ENCODE peak calls at places on chromosomes 12 and 14, in five cellular contexts. One of them, this sample, is unnamed.

GRCh38 chr12:19922687-19923086 is 445.6 kb upstream of the PDE3A start:
- DNase-seq in GM23338: no peak
- DNase-seq in GDM1: no peak
- DNase-seq in skeletal muscle cell: no peak
- DNase-seq in H9: no peak
- DNase-seq in this sample: no peak

GRCh38 chr14:100717371-100717770 is 9.3 kb upstream of the DLK1 start:
- DNase-seq in GM23338: no peak
- DNase-seq in GDM1: peak
- DNase-seq in skeletal muscle cell: no peak
- DNase-seq in H9: no peak
- DNase-seq in this sample: no peak

GRCh38 chr12:119369907-119370546 is 35.5 kb downstream of the CCDC60 start:
- DNase-seq in GM23338: no peak
- DNase-seq in GDM1: no peak
- DNase-seq in skeletal muscle cell: no peak
- DNase-seq in H9: no peak
- DNase-seq in this sample: no peak

GRCh38 chr14:102849522-102850379 is 72.5 kb downstream of the TRAF3 start:
- DNase-seq in GM23338: no peak
- DNase-seq in GDM1: no peak
- DNase-seq in skeletal muscle cell: no peak
- DNase-seq in H9: no peak
- DNase-seq in this sample: no peak

GRCh38 chr12:132835076-132835870 is 6.6 kb upstream of the GOLGA3 start:
- DNase-seq in GM23338: no peak
- DNase-seq in GDM1: no peak
- DNase-seq in skeletal muscle cell: no peak
- DNase-seq in H9: no peak
- DNase-seq in this sample: no peak

GRCh38 chr12:28650906-28651305 is 460.6 kb downstream of the CCDC91 start:
- DNase-seq in GM23338: no peak
- DNase-seq in GDM1: no peak
- DNase-seq in skeletal muscle cell: no peak
- DNase-seq in H9: no peak
- DNase-seq in this sample: no peak

GRCh38 chr14:32608880-32609279 is 279.8 kb downstream of the AKAP6 start:
- DNase-seq in GM23338: no peak
- DNase-seq in GDM1: no peak
- DNase-seq in skeletal muscle cell: no peak
- DNase-seq in H9: no peak
- DNase-seq in this sample: no peak

GRCh38 chr14:75426332-75427125 is 1.3 kb upstream of the JDP2 start:
- DNase-seq in GM23338: no peak
- DNase-seq in GDM1: no peak
- DNase-seq in skeletal muscle cell: no peak
- DNase-seq in H9: no peak
- DNase-seq in this sample: no peak

GRCh38 chr14:99562848-99563748 is 40.9 kb downstream of the CCDC85C start:
- DNase-seq in GM23338: peak
- DNase-seq in GDM1: no peak
- DNase-seq in skeletal muscle cell: no peak
- DNase-seq in H9: peak
- DNase-seq in this sample: no peak

GRCh38 chr12:131452444-131452860 is 258.4 kb upstream of the SFSWAP start:
- DNase-seq in GM23338: peak
- DNase-seq in GDM1: peak
- DNase-seq in skeletal muscle cell: no peak
- DNase-seq in H9: peak
- DNase-seq in this sample: no peak

GRCh38 chr14:90488256-90488655 is 91.4 kb downstream of the CALM1 start:
- DNase-seq in GM23338: no peak
- DNase-seq in GDM1: no peak
- DNase-seq in skeletal muscle cell: no peak
- DNase-seq in H9: no peak
- DNase-seq in this sample: no peak

GRCh38 chr14:79910086-79910485 is 301.2 kb downstream of the DIO2 start:
- DNase-seq in GM23338: no peak
- DNase-seq in GDM1: no peak
- DNase-seq in skeletal muscle cell: no peak
- DNase-seq in H9: no peak
- DNase-seq in this sample: no peak

GRCh38 chr14:92693998-92694780 is 54.2 kb downstream of the LGMN start:
- DNase-seq in GM23338: no peak
- DNase-seq in GDM1: no peak
- DNase-seq in skeletal muscle cell: no peak
- DNase-seq in H9: no peak
- DNase-seq in this sample: no peak

GRCh38 chr12:83122623-83122934 is 435.9 kb downstream of the TMTC2 start:
- DNase-seq in GM23338: no peak
- DNase-seq in GDM1: no peak
- DNase-seq in skeletal muscle cell: no peak
- DNase-seq in H9: no peak
- DNase-seq in this sample: no peak

GRCh38 chr12:21296751-21297406 is 37.8 kb downstream of the SLCO1A2 start:
- DNase-seq in GM23338: peak
- DNase-seq in GDM1: no peak
- DNase-seq in skeletal muscle cell: no peak
- DNase-seq in H9: no peak
- DNase-seq in this sample: no peak

GRCh38 chr12:93530358-93530757 is 42.1 kb upstream of the SOCS2 start:
- DNase-seq in GM23338: no peak
- DNase-seq in GDM1: no peak
- DNase-seq in skeletal muscle cell: no peak
- DNase-seq in H9: no peak
- DNase-seq in this sample: no peak

GRCh38 chr12:75738486-75738885 is 227.1 kb upstream of the KRR1 start:
- DNase-seq in GM23338: no peak
- DNase-seq in GDM1: no peak
- DNase-seq in skeletal muscle cell: no peak
- DNase-seq in H9: no peak
- DNase-seq in this sample: no peak

GRCh38 chr14:63875311-63875710 is 22.5 kb downstream of the SYNE2 start:
- DNase-seq in GM23338: no peak
- DNase-seq in GDM1: no peak
- DNase-seq in skeletal muscle cell: peak
- DNase-seq in H9: no peak
- DNase-seq in this sample: no peak

GRCh38 chr12:89707623-89707991 is 1.0 kb downstream of the ATP2B1 start:
- DNase-seq in GM23338: peak
- DNase-seq in GDM1: no peak
- DNase-seq in skeletal muscle cell: no peak
- DNase-seq in H9: peak
- DNase-seq in this sample: no peak

GRCh38 chr12:110639336-110640178 is 25.6 kb downstream of the TCTN1 start:
- DNase-seq in GM23338: no peak
- DNase-seq in GDM1: no peak
- DNase-seq in skeletal muscle cell: peak
- DNase-seq in H9: peak
- DNase-seq in this sample: peak

GRCh38 chr14:30573203-30573814 is 14.4 kb downstream of the G2E3 start:
- DNase-seq in GM23338: no peak
- DNase-seq in GDM1: no peak
- DNase-seq in skeletal muscle cell: peak
- DNase-seq in H9: no peak
- DNase-seq in this sample: no peak

GRCh38 chr14:68694516-68695235 is 98.2 kb downstream of the ZFP36L1 start:
- DNase-seq in GM23338: no peak
- DNase-seq in GDM1: no peak
- DNase-seq in skeletal muscle cell: no peak
- DNase-seq in H9: no peak
- DNase-seq in this sample: no peak

GRCh38 chr12:49033611-49034286 is 15.2 kb upstream of the PRKAG1 start:
- DNase-seq in GM23338: no peak
- DNase-seq in GDM1: no peak
- DNase-seq in skeletal muscle cell: no peak
- DNase-seq in H9: no peak
- DNase-seq in this sample: no peak

GRCh38 chr12:4276524-4277204 is 3.1 kb downstream of the CCND2 start:
- DNase-seq in GM23338: peak
- DNase-seq in GDM1: peak
- DNase-seq in skeletal muscle cell: peak
- DNase-seq in H9: peak
- DNase-seq in this sample: peak

GRCh38 chr14:32865827-32866376 is 72.8 kb upstream of the NPAS3 start:
- DNase-seq in GM23338: no peak
- DNase-seq in GDM1: no peak
- DNase-seq in skeletal muscle cell: no peak
- DNase-seq in H9: no peak
- DNase-seq in this sample: no peak

GRCh38 chr12:127515941-127516340 is 751.0 kb upstream of the TMEM132C start:
- DNase-seq in GM23338: no peak
- DNase-seq in GDM1: no peak
- DNase-seq in skeletal muscle cell: no peak
- DNase-seq in H9: no peak
- DNase-seq in this sample: no peak

GRCh38 chr12:49888461-49889151 is 15.1 kb downstream of the FAIM2 start:
- DNase-seq in GM23338: no peak
- DNase-seq in GDM1: no peak
- DNase-seq in skeletal muscle cell: no peak
- DNase-seq in H9: no peak
- DNase-seq in this sample: no peak

GRCh38 chr12:92466391-92467305 is 236.1 kb upstream of the PLEKHG7 start:
- DNase-seq in GM23338: peak
- DNase-seq in GDM1: no peak
- DNase-seq in skeletal muscle cell: peak
- DNase-seq in H9: peak
- DNase-seq in this sample: no peak

GRCh38 chr14:54364555-54365415 is 32.0 kb upstream of the CDKN3 start:
- DNase-seq in GM23338: no peak
- DNase-seq in GDM1: no peak
- DNase-seq in skeletal muscle cell: peak
- DNase-seq in H9: no peak
- DNase-seq in this sample: no peak

GRCh38 chr12:29582677-29583076 is 85.2 kb upstream of the OVCH1 start:
- DNase-seq in GM23338: no peak
- DNase-seq in GDM1: no peak
- DNase-seq in skeletal muscle cell: no peak
- DNase-seq in H9: no peak
- DNase-seq in this sample: no peak